ENCODE peak calls at places on chromosomes 4 and X, in four cellular contexts. G is activated effector memory CD4-positive, alpha-beta T cell treated with Interleukin-2 at 50 U/mL for 16 hours; D is activated gamma-delta T cell treated with Interleukin-2 at 50 U/mL for 16 hours; K is ovary. I is an unnamed sample.

GRCh38 chrX:1246816-1247215 is 21.8 kb upstream of the CSF2RA start:
- DNase-seq in G (peak), D (peak), K (peak), I (peak)

GRCh38 chrX:100979881-100980607 is 10.5 kb downstream of the ARL13A start:
- DNase-seq in G (no peak), D (no peak), K (no peak), I (no peak)

GRCh38 chr4:166816901-166817300 is 417.4 kb downstream of the SPOCK3 start:
- DNase-seq in G (no peak), D (no peak), K (peak), I (no peak)

GRCh38 chr4:71025654-71026053 is 32.2 kb downstream of the DCK start:
- DNase-seq in G (no peak), D (no peak), K (no peak), I (no peak)

GRCh38 chr4:3517731-3518510 is 14.3 kb downstream of the LRPAP1 start:
- DNase-seq in G (no peak), D (no peak), K (peak), I (no peak)

GRCh38 chrX:54825716-54826428 is 18.3 kb downstream of the MAGED2 start:
- DNase-seq in G (peak), D (peak), K (no peak), I (peak)

GRCh38 chrX:56733459-56734046 is 4.5 kb downstream of the NBDY start:
- DNase-seq in G (peak), D (peak), K (peak), I (peak)

GRCh38 chr4:10296730-10297129 is 160.5 kb downstream of the ZNF518B start:
- DNase-seq in G (no peak), D (no peak), K (no peak), I (no peak)

GRCh38 chr4:119841361-119841760 is 212.8 kb upstream of the PDE5A start:
- DNase-seq in G (no peak), D (no peak), K (no peak), I (no peak)

GRCh38 chr4:20395160-20395773 is 143.6 kb downstream of the SLIT2 start:
- DNase-seq in G (no peak), D (no peak), K (no peak), I (peak)